ENCODE peak calls at places on chromosomes 13 and 19, in four cellular contexts. E, H, Y and Q are unnamed samples.

GRCh38 chr19:17686027-17686511 is 2.1 kb downstream of the UNC13A start:
- DNase-seq in E (no peak), H (peak; percentile 34), Y (no peak), Q (no peak)

GRCh38 chr13:99322297-99323103 is 15.3 kb upstream of the GPR183 start:
- DNase-seq in E (no peak), H (no peak), Y (no peak), Q (no peak)

GRCh38 chr13:97261254-97262015 is 39.3 kb downstream of the MBNL2 start:
- DNase-seq in E (no peak), H (no peak), Y (no peak), Q (no peak)

GRCh38 chr19:41226053-41226873 is 7.2 kb downstream of the AXL start:
- DNase-seq in E (peak; percentile 37), H (no peak), Y (peak; percentile 92), Q (no peak)

GRCh38 chr19:31266731-31267130 is 82.5 kb downstream of the TSHZ3 start:
- DNase-seq in E (no peak), H (no peak), Y (no peak), Q (no peak)

GRCh38 chr13:114032121-114032799 is 58.4 kb upstream of the C13orf46 start:
- DNase-seq in E (no peak), H (no peak), Y (peak; percentile 83), Q (peak; percentile 42)

GRCh38 chr13:41547253-41548000 is 90.1 kb downstream of the RGCC start:
- DNase-seq in E (peak; percentile 98), H (peak; percentile 92), Y (no peak), Q (no peak)

GRCh38 chr19:55066107-55066709 is 3.3 kb upstream of the RDH13 start:
- DNase-seq in E (no peak), H (no peak), Y (no peak), Q (no peak)

GRCh38 chr19:2820112-2820702 is 539 bp downstream of the ZNF554 start:
- DNase-seq in E (no peak), H (no peak), Y (no peak), Q (no peak)

GRCh38 chr13:30739646-30740642 is 4.6 kb downstream of the ALOX5AP start:
- DNase-seq in E (no peak), H (no peak), Y (peak; percentile 62), Q (no peak)

GRCh38 chr13:21625366-21625765 is 21.4 kb upstream of the MICU2 start:
- DNase-seq in E (no peak), H (no peak), Y (peak; percentile 69), Q (no peak)

GRCh38 chr19:39160889-39161672 is 35.5 kb downstream of the PAK4 start:
- DNase-seq in E (no peak), H (no peak), Y (no peak), Q (no peak)

GRCh38 chr19:53577968-53578367 is 40.0 kb downstream of the ZNF331 start:
- DNase-seq in E (no peak), H (no peak), Y (no peak), Q (no peak)

GRCh38 chr19:55385749-55386514 is at the start of gene RPL28:
- DNase-seq in E (peak; percentile 98), H (peak; percentile 97), Y (peak; percentile 98), Q (peak; percentile 93)

GRCh38 chr13:44577236-44578063 is 1.3 kb upstream of the TSC22D1 start:
- DNase-seq in E (peak; percentile 92), H (peak; percentile 96), Y (peak; percentile 92), Q (peak; percentile 52)

GRCh38 chr19:3494559-3494958 is 5.9 kb downstream of the DOHH start:
- DNase-seq in E (no peak), H (no peak), Y (no peak), Q (no peak)

GRCh38 chr19:50191270-50191669 is 12.2 kb upstream of the MYH14 start:
- DNase-seq in E (no peak), H (no peak), Y (no peak), Q (no peak)

GRCh38 chr19:52453324-52454094 is at the start of gene ZNF578:
- DNase-seq in E (peak; percentile 56), H (peak; percentile 52), Y (peak; percentile 25), Q (peak; percentile 10)